ENCODE peak calls at places on chromosome 15, in four cellular contexts. I is tibial nerve, K is GM13977, M is progenitor cell of endocrine pancreas. V is an unnamed sample.

GRCh38 chr15:79160211-79160610 is 69.6 kb upstream of the RASGRF1 start:
- DNase-seq in M (no peak), I (no peak), K (no peak), V (no peak)

GRCh38 chr15:91456251-91456718 is 356.2 kb downstream of the SV2B start:
- DNase-seq in I (no peak), K (no peak), M (no peak), V (no peak)

GRCh38 chr15:32959077-32959476 is 235.4 kb downstream of the FMN1 start:
- DNase-seq in M (no peak), K (no peak), I (no peak), V (no peak)

GRCh38 chr15:97598353-97598798 is 362.1 kb upstream of the ARRDC4 start:
- DNase-seq in K (no peak), I (no peak), M (no peak), V (no peak)

GRCh38 chr15:58490405-58491150 is 58.8 kb downstream of the LIPC start:
- DNase-seq in M (no peak), I (no peak), K (no peak), V (no peak)

GRCh38 chr15:69629631-69630161 is 177.1 kb downstream of the RPLP1 start:
- DNase-seq in I (no peak), K (no peak), M (no peak), V (no peak)

GRCh38 chr15:20348291-20348899 is 193.2 kb downstream of the GOLGA6L6 start:
- DNase-seq in K (no peak), M (no peak), I (no peak), V (no peak)

GRCh38 chr15:85751731-85752421 is 42.8 kb downstream of the KLHL25 start:
- DNase-seq in I (peak), M (no peak), K (no peak), V (no peak)

GRCh38 chr15:87498545-87498944 is 758.0 kb downstream of the NTRK3 start:
- DNase-seq in I (no peak), K (no peak), M (no peak), V (no peak)

GRCh38 chr15:88657326-88658069 is 18.7 kb downstream of the ISG20 start:
- DNase-seq in K (peak), M (peak), I (no peak), V (peak)

GRCh38 chr15:74626752-74627692 is 11.4 kb downstream of the CLK3 start:
- DNase-seq in I (no peak), M (no peak), K (no peak), V (no peak)

GRCh38 chr15:72231847-72232461 is 964 bp upstream of the PKM start:
- DNase-seq in K (peak), I (no peak), M (no peak), V (no peak)

GRCh38 chr15:96108405-96108804 is 222.1 kb upstream of the NR2F2 start:
- DNase-seq in M (no peak), I (no peak), K (no peak), V (no peak)

GRCh38 chr15:83106994-83107840 is at the start of gene TM6SF1:
- DNase-seq in I (no peak), K (peak), M (peak), V (peak)

GRCh38 chr15:69784808-69785550 is 312.7 kb downstream of the TLE3 start:
- DNase-seq in M (no peak), K (no peak), I (no peak), V (no peak)

GRCh38 chr15:33132722-33133345 is 61.7 kb downstream of the FMN1 start:
- DNase-seq in K (peak), I (no peak), M (peak), V (peak)

GRCh38 chr15:29064290-29064689 is 178.5 kb downstream of the APBA2 start:
- DNase-seq in M (no peak), K (no peak), I (no peak), V (no peak)

GRCh38 chr15:83445653-83446052 is 1.5 kb upstream of the SH3GL3 start:
- DNase-seq in M (no peak), K (no peak), I (no peak), V (no peak)

GRCh38 chr15:87154771-87155170 is 1075.1 kb downstream of the AGBL1 start:
- DNase-seq in I (no peak), K (no peak), M (no peak), V (no peak)

GRCh38 chr15:63915209-63915887 is 81.6 kb upstream of the HERC1 start:
- DNase-seq in I (no peak), K (peak), M (no peak), V (no peak)

GRCh38 chr15:69591905-69592508 is 139.4 kb downstream of the RPLP1 start:
- DNase-seq in M (no peak), K (no peak), I (no peak), V (no peak)

GRCh38 chr15:51093865-51094605 is 671 bp downstream of the TNFAIP8L3 start:
- DNase-seq in K (peak), M (no peak), I (peak), V (peak)

GRCh38 chr15:53525894-53526293 is 233.6 kb downstream of the WDR72 start:
- DNase-seq in I (no peak), M (no peak), K (no peak), V (no peak)

GRCh38 chr15:23424111-23424904 is 22.7 kb downstream of the GOLGA6L2 start:
- DNase-seq in K (no peak), I (no peak), M (no peak), V (no peak)

GRCh38 chr15:37095993-37096877 is 4.1 kb downstream of the MEIS2 start:
- DNase-seq in K (no peak), I (no peak), M (no peak), V (peak)

GRCh38 chr15:57133127-57133968 is 214.9 kb downstream of the TCF12 start:
- DNase-seq in K (peak), I (no peak), M (peak), V (peak)

GRCh38 chr15:55108858-55109518 is 87.8 kb downstream of the RSL24D1 start:
- DNase-seq in I (peak), K (peak), M (peak), V (peak)

GRCh38 chr15:89662893-89663673 is 7.8 kb upstream of the KIF7 start:
- DNase-seq in M (no peak), I (peak), K (no peak), V (no peak)

GRCh38 chr15:86892774-86893449 is 813.2 kb downstream of the AGBL1 start:
- DNase-seq in K (no peak), M (no peak), I (no peak), V (no peak)

GRCh38 chr15:28021281-28022039 is 77.7 kb downstream of the OCA2 start:
- DNase-seq in I (no peak), K (no peak), M (no peak), V (peak)

GRCh38 chr15:78563092-78563491 is 2.2 kb upstream of the CHRNA5 start:
- DNase-seq in K (no peak), I (no peak), M (no peak), V (no peak)

GRCh38 chr15:59691194-59691805 is 2.2 kb upstream of the BNIP2 start:
- DNase-seq in M (no peak), I (no peak), K (peak), V (peak)
- TF ChIP-seq CTCF in M (peak), I (peak), K (peak), V (peak)

GRCh38 chr15:67422296-67422695 is 98.6 kb upstream of the C15orf61 start:
- DNase-seq in K (no peak), I (no peak), M (no peak), V (no peak)
- TF ChIP-seq CTCF in K (peak), I (no peak), M (no peak), V (no peak)

GRCh38 chr15:48109856-48110531 is 10.8 kb upstream of the SLC24A5 start:
- DNase-seq in M (no peak), K (no peak), I (no peak), V (no peak)
- TF ChIP-seq CTCF in M (peak), K (no peak), I (no peak), V (no peak)

GRCh38 chr15:76929011-76929760 is 2.4 kb upstream of the RCN2 start:
- DNase-seq in M (no peak), I (no peak), K (no peak), V (no peak)

GRCh38 chr15:76935620-76936019 is 4.1 kb downstream of the RCN2 start:
- DNase-seq in K (peak), I (no peak), M (no peak), V (no peak)

GRCh38 chr15:76931397-76932089 is at the start of gene RCN2:
- DNase-seq in K (peak), I (peak), M (peak), V (peak)

GRCh38 chr15:76930831-76931396 is 635 bp upstream of the RCN2 start:
- DNase-seq in K (no peak), M (no peak), I (no peak), V (no peak)

DNA sequence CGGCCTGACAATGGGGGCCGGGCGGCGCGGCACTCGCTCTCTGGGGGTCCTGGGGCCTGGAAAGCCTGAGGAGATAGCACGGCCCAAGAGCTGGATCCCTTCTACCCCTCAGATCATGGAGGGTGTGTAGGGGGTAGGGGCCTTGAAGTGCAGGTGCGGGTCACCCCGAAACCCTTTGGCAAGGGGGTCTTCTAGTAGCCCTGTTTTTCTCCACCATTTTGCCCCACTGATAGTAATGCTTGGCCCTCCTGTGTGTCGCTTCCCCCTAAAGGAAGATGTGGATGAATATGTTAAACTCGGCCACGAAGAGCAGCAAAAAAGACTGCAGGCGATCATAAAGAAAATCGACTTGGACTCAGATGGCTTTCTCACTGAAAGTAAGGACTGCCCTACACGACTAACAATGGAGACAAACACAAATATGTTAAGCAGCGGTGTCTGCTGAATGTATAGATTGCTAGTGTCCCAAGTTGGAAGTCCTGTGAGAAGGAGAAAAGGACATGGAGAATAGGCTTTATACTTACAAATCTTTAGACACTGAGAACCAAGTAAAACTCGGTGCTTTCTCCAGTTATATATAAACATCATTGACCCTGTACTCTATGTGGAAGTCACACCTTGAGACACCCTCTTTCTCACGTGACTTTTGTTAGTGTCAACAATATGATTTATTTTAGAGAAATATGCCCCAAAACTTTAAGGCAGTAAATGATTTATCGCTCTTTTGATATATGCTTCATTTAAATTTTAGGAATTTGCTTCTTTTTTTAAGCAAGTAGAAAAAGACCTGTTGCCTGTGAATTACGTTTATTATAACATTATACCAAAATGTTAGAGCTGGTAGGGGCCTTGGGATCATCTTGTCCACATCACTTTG is 779 bp downstream of the RCN2 start:
- DNase-seq in M (no peak), K (no peak), I (no peak), V (no peak)
- TF ChIP-seq CTCF in M (no peak), K (no peak), I (no peak), V (no peak)

DNA sequence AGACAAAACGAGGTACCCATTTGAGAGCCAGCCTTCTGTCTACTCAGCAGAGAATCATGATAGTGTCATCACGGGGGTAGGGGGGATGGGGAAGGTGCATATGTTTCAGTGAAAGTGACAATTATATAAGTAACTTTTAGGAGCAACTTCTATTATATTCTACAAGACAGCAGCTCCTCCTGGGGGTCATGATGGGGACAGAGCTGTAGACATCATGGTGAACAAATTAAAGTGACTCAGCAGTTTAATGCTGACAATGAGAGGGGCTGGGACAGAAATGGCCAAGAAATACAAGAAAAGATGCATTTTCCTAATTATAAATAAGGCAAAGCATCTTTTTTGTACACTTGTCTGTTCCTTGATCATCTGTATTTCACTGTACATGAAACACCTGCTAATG is 11.8 kb downstream of the CAPN3 start:
- DNase-seq in K (no peak), I (no peak), M (no peak), V (no peak)
- TF ChIP-seq CTCF in K (no peak), I (no peak), M (no peak), V (no peak)

GRCh38 chr15:41860049-41860828 is 21.6 kb downstream of the PLA2G4B start:
- DNase-seq in M (no peak), I (no peak), K (no peak), V (peak)
- TF ChIP-seq CTCF in M (no peak), I (no peak), K (peak), V (no peak)

V was measured in nephron progenitor cell.